ENCODE peak calls at places on chromosomes 2 and 18, in five cellular contexts. L, J, Y, P and G are unnamed samples. For H3K27me3 and H3K4me1, the result is how much of the 10 kb centered on the place peaks cover.

GRCh38 chr18:51614033-51614432 is 416.6 kb upstream of the MEX3C start:
- DNase-seq in Y (no peak), P (no peak), J (peak), L (no peak), G (no peak)

GRCh38 chr18:21548647-21549046 is 51.9 kb downstream of the ESCO1 start:
- DNase-seq in Y (no peak), J (no peak), P (no peak), L (no peak), G (no peak)

GRCh38 chr2:156517419-156517818 is 81.2 kb downstream of the GPD2 start:
- DNase-seq in J (no peak), L (no peak), P (no peak), Y (no peak), G (no peak)

GRCh38 chr2:28716265-28716865 is 35.3 kb upstream of the PPP1CB start:
- DNase-seq in J (peak), Y (peak), L (no peak), P (peak), G (peak)

GRCh38 chr2:28321426-28321825 is 71.2 kb upstream of the FOSL2 start:
- DNase-seq in Y (no peak), J (no peak), P (no peak), L (no peak), G (no peak)

GRCh38 chr2:173652311-173652710 is 297.6 kb downstream of the CDCA7 start:
- DNase-seq in P (no peak), Y (no peak), J (peak), L (no peak), G (no peak)

GRCh38 chr2:198374375-198375072 is 570.1 kb downstream of the PLCL1 start:
- DNase-seq in L (no peak), J (peak), P (no peak), Y (no peak), G (no peak)

GRCh38 chr2:137155351-137156104 is 390.2 kb downstream of the THSD7B start:
- DNase-seq in J (peak), L (no peak), Y (no peak), P (no peak), G (no peak)

GRCh38 chr2:42082026-42082425 is 34.2 kb downstream of the PKDCC start:
- DNase-seq in L (no peak), J (no peak), P (no peak), Y (no peak), G (no peak)

GRCh38 chr2:74816540-74817331 is 17.2 kb upstream of the HK2 start:
- DNase-seq in J (no peak), P (no peak), L (no peak), Y (no peak), G (no peak)

GRCh38 chr2:73762571-73762970 is 17.3 kb downstream of the DUSP11 start:
- DNase-seq in P (no peak), J (no peak), L (no peak), Y (no peak), G (no peak)

GRCh38 chr2:240573516-240574385 is 5.5 kb downstream of the RNPEPL1 start:
- DNase-seq in L (peak), J (no peak), P (no peak), Y (peak), G (no peak)

GRCh38 chr2:65957454-65957853 is 477.5 kb upstream of the MEIS1 start:
- DNase-seq in P (no peak), L (no peak), J (no peak), Y (no peak), G (no peak)

GRCh38 chr2:51812138-51812866 is 780.4 kb upstream of the NRXN1 start:
- DNase-seq in L (no peak), J (peak), P (no peak), Y (no peak), G (no peak)

GRCh38 chr2:122239440-122239839 is 484.0 kb downstream of the TSN start:
- DNase-seq in L (no peak), J (no peak), P (no peak), Y (no peak), G (no peak)

GRCh38 chr2:26786207-26787023 is 559 bp downstream of the CENPA start:
- DNase-seq in P (no peak), J (peak), L (peak), Y (peak), G (no peak)

GRCh38 chr18:62325806-62326645 is 916 bp downstream of the TNFRSF11A start:
- DNase-seq in P (no peak), L (no peak), J (peak), Y (peak), G (no peak)

GRCh38 chr2:219521066-219521880 is 7.0 kb downstream of the ASIC4 start:
- DNase-seq in J (peak), L (no peak), Y (peak), P (no peak), G (no peak)

GRCh38 chr2:21251216-21251971 is 127.6 kb downstream of the TDRD15 start:
- DNase-seq in J (no peak), L (no peak), Y (no peak), P (no peak), G (no peak)

GRCh38 chr2:62569907-62570793 is 64.2 kb upstream of the TMEM17 start:
- DNase-seq in P (no peak), L (no peak), J (no peak), Y (no peak), G (no peak)

GRCh38 chr2:239154971-239155805 is 245.6 kb downstream of the HDAC4 start:
- DNase-seq in P (no peak), J (no peak), L (peak), Y (peak), G (peak)

GRCh38 chr2:85277416-85278158 is 50.2 kb downstream of the TGOLN2 start:
- DNase-seq in Y (no peak), L (no peak), J (no peak), P (no peak), G (no peak)

GRCh38 chr18:46407471-46408166 is 249.4 kb downstream of the LOXHD1 start:
- DNase-seq in P (no peak), J (no peak), L (peak), Y (no peak), G (no peak)

GRCh38 chr2:159684796-159685195 is 27.5 kb upstream of the MARCHF7 start:
- DNase-seq in J (peak), Y (no peak), L (no peak), P (no peak), G (no peak)

GRCh38 chr2:58376592-58376991 is 135.5 kb upstream of the FANCL start:
- DNase-seq in Y (no peak), L (no peak), J (peak), P (no peak), G (no peak)

GRCh38 chr2:223465793-223466192 is 136.4 kb downstream of the SCG2 start:
- DNase-seq in L (peak), Y (no peak), P (peak), J (peak), G (peak)

GRCh38 chr18:8049147-8049546 is 482.0 kb downstream of the PTPRM start:
- DNase-seq in L (no peak), P (no peak), J (peak), Y (no peak), G (no peak)

GRCh38 chr2:113201496-113202304 is 27.9 kb downstream of the PSD4 start:
- DNase-seq in L (peak), J (no peak), P (no peak), Y (peak), G (peak)

GRCh38 chr2:113739849-113740248 is 16.6 kb downstream of the SLC35F5 start:
- DNase-seq in P (no peak), L (no peak), J (peak), Y (no peak), G (no peak)

GRCh38 chr2:239033801-239034560 is 186.1 kb downstream of the TWIST2 start:
- DNase-seq in P (no peak), Y (no peak), J (peak), L (peak), G (peak)

GRCh38 chr2:150783015-150783414 is 295.5 kb upstream of the RND3 start:
- DNase-seq in L (no peak), Y (no peak), P (no peak), J (no peak), G (no peak)

GRCh38 chr2:148882051-148882450 is 7.0 kb downstream of the KIF5C start:
- DNase-seq in J (no peak), P (no peak), L (no peak), Y (no peak), G (no peak)

GRCh38 chr2:185208261-185208660 is 530.3 kb upstream of the FSIP2 start:
- DNase-seq in P (no peak), J (peak), Y (no peak), L (no peak), G (no peak)

GRCh38 chr18:59354731-59355130 is 4.3 kb downstream of the LMAN1 start:
- DNase-seq in Y (no peak), J (no peak), P (no peak), L (no peak), G (no peak)

GRCh38 chr18:59353079-59353680 is 5.9 kb downstream of the LMAN1 start:
- DNase-seq in Y (no peak), P (no peak), L (no peak), J (peak), G (no peak)

GRCh38 chr18:59357928-59358327 is 1.1 kb downstream of the LMAN1 start:
- DNase-seq in J (peak), Y (no peak), P (no peak), L (no peak), G (no peak)

DNA sequence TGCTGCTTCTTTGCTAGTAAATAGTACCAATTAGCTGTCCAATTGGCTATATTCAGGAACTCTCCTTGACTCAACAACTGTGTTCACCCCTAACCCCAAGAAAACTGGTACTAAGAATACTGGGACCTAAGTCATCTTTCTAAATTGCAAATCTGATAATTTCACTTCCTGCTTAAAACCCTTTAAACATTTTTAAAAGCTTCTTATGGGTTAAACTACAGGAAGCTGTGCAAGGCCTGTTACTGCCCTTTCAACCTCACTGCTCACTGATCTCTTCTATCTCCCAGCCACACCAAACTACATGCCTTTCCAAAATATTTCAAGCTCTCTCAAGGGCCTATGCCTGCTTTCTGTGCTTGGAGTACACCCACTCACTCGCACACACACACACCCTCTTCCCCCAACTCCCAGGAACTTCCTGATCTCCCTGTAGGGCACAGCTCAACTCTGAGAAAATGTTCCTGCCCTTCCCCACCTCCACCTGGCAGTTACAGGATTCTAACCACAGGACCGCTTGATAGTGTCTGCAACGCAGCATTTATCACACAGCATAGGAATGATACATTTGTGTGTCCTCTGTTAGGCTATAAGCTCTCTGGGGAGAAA is 6.7 kb downstream of the LMAN1 start:
- DNase-seq in L (no peak), P (no peak), J (no peak), Y (no peak), G (no peak)
- H3K27me3 ChIP-seq in L (under half), P (under half), J (under half), Y (under half), G (under half)

DNA sequence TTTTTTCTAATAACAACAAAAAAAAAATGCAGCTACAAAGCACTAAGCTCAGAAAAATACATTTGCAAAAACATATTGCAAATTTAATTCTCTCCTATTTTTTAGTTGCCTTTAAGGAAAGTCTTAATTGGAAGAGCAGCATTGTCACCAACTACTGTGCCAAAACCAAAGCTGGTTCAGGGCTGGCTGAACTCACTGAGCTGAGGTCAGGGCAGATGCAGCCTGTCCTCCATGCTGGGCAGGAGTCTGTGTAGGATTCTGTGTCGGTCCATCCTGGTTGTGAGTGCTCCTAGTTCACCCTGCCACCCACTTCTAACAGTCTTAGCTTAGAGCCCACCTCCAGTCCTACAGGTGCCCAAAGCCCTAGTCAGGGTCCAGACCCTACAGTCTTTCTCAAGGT is 68.5 kb upstream of the SPTBN1 start:
- DNase-seq in Y (no peak), J (no peak), L (no peak), P (no peak), G (no peak)
- H3K27ac ChIP-seq in Y (peak), J (no peak), L (no peak), P (peak), G (peak)

DNA sequence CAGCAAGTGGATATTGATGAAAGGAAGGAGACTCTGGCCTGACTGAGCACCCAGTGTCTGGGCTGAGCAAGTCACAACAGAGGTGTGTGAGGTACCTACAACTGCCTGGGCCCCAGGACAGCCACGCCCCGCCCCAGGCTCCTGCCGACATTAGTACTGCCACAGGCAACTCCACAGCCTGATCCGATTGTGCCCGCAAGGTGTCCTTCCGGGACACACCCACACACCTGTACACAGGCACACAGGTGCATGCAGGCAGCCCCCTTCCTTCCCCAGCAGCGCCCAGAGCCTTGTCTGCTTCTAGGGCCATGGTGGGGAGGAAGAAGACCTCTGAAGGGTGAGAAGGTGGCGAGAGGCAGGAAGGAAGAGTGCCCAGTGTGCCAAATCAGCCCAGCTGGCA is 83.6 kb downstream of the TNS1 start:
- DNase-seq in L (no peak), J (no peak), Y (no peak), P (no peak), G (no peak)
- H3K4me1 ChIP-seq in L (under half), J (under half), Y (half or more), P (under half), G (half or more)

GRCh38 chr2:98936133-98936916 is at the start of gene CRACDL:
- DNase-seq in P (no peak), L (no peak), J (peak), Y (no peak), G (no peak)
- H3K27me3 ChIP-seq in P (under half), L (under half), J (under half), Y (under half), G (under half)